ENCODE peak calls at places on chromosome 20, in five cellular contexts. One of them, this sample, is unnamed.

GRCh38 chr20:47413189-47413588 is 56.7 kb upstream of the ZMYND8 start:
- DNase-seq in stimulated activated CD4-positive, alpha-beta T cell treated with anti-CD3 and anti-CD28 coated beads, Interleukin-2, amount 100 ng/mL, for 4 hours: no peak
- DNase-seq in GM23338: no peak
- DNase-seq in COR-L47: no peak
- DNase-seq in pancreas: no peak
- DNase-seq in this sample: no peak

GRCh38 chr20:45405566-45406259 is 2.4 kb upstream of the DBNDD2 start:
- DNase-seq in stimulated activated CD4-positive, alpha-beta T cell treated with anti-CD3 and anti-CD28 coated beads, Interleukin-2, amount 100 ng/mL, for 4 hours: no peak
- DNase-seq in GM23338: peak
- DNase-seq in COR-L47: no peak
- DNase-seq in pancreas: no peak
- DNase-seq in this sample: no peak

GRCh38 chr20:5949943-5950270 is 426 bp downstream of the TRMT6 start:
- DNase-seq in stimulated activated CD4-positive, alpha-beta T cell treated with anti-CD3 and anti-CD28 coated beads, Interleukin-2, amount 100 ng/mL, for 4 hours: no peak
- DNase-seq in GM23338: no peak
- DNase-seq in COR-L47: no peak
- DNase-seq in pancreas: no peak
- DNase-seq in this sample: no peak

GRCh38 chr20:23019403-23019802 is 15.7 kb upstream of the SSTR4 start:
- DNase-seq in stimulated activated CD4-positive, alpha-beta T cell treated with anti-CD3 and anti-CD28 coated beads, Interleukin-2, amount 100 ng/mL, for 4 hours: no peak
- DNase-seq in GM23338: no peak
- DNase-seq in COR-L47: no peak
- DNase-seq in pancreas: no peak
- DNase-seq in this sample: no peak

GRCh38 chr20:8744228-8744844 is 324.6 kb upstream of the PLCB4 start:
- DNase-seq in stimulated activated CD4-positive, alpha-beta T cell treated with anti-CD3 and anti-CD28 coated beads, Interleukin-2, amount 100 ng/mL, for 4 hours: no peak
- DNase-seq in GM23338: no peak
- DNase-seq in COR-L47: no peak
- DNase-seq in pancreas: no peak
- DNase-seq in this sample: no peak

GRCh38 chr20:3276400-3277015 is 37.5 kb upstream of the SLC4A11 start:
- DNase-seq in stimulated activated CD4-positive, alpha-beta T cell treated with anti-CD3 and anti-CD28 coated beads, Interleukin-2, amount 100 ng/mL, for 4 hours: no peak
- DNase-seq in GM23338: peak
- DNase-seq in COR-L47: peak
- DNase-seq in pancreas: no peak
- DNase-seq in this sample: no peak

GRCh38 chr20:35595456-35595855 is 20.2 kb upstream of the SPAG4 start:
- DNase-seq in stimulated activated CD4-positive, alpha-beta T cell treated with anti-CD3 and anti-CD28 coated beads, Interleukin-2, amount 100 ng/mL, for 4 hours: no peak
- DNase-seq in GM23338: no peak
- DNase-seq in COR-L47: no peak
- DNase-seq in pancreas: no peak
- DNase-seq in this sample: no peak

GRCh38 chr20:8156603-8157079 is 24.6 kb downstream of the PLCB1 start:
- DNase-seq in stimulated activated CD4-positive, alpha-beta T cell treated with anti-CD3 and anti-CD28 coated beads, Interleukin-2, amount 100 ng/mL, for 4 hours: no peak
- DNase-seq in GM23338: no peak
- DNase-seq in COR-L47: peak
- DNase-seq in pancreas: no peak
- DNase-seq in this sample: no peak

GRCh38 chr20:63342561-63343459 is 18.3 kb downstream of the CHRNA4 start:
- DNase-seq in stimulated activated CD4-positive, alpha-beta T cell treated with anti-CD3 and anti-CD28 coated beads, Interleukin-2, amount 100 ng/mL, for 4 hours: no peak
- DNase-seq in GM23338: no peak
- DNase-seq in COR-L47: peak
- DNase-seq in pancreas: no peak
- DNase-seq in this sample: no peak

GRCh38 chr20:36391456-36391855 is 85.3 kb downstream of the DLGAP4 start:
- DNase-seq in stimulated activated CD4-positive, alpha-beta T cell treated with anti-CD3 and anti-CD28 coated beads, Interleukin-2, amount 100 ng/mL, for 4 hours: no peak
- DNase-seq in GM23338: peak
- DNase-seq in COR-L47: no peak
- DNase-seq in pancreas: no peak
- DNase-seq in this sample: no peak

GRCh38 chr20:16393836-16394235 is 179.4 kb downstream of the KIF16B start:
- DNase-seq in stimulated activated CD4-positive, alpha-beta T cell treated with anti-CD3 and anti-CD28 coated beads, Interleukin-2, amount 100 ng/mL, for 4 hours: no peak
- DNase-seq in GM23338: no peak
- DNase-seq in COR-L47: no peak
- DNase-seq in pancreas: no peak
- DNase-seq in this sample: no peak

GRCh38 chr20:58700121-58700780 is 7.7 kb downstream of the NPEPL1 start:
- DNase-seq in stimulated activated CD4-positive, alpha-beta T cell treated with anti-CD3 and anti-CD28 coated beads, Interleukin-2, amount 100 ng/mL, for 4 hours: no peak
- DNase-seq in GM23338: no peak
- DNase-seq in COR-L47: no peak
- DNase-seq in pancreas: no peak
- DNase-seq in this sample: no peak

GRCh38 chr20:32358632-32358882 is 426 bp downstream of the ASXL1 start:
- DNase-seq in stimulated activated CD4-positive, alpha-beta T cell treated with anti-CD3 and anti-CD28 coated beads, Interleukin-2, amount 100 ng/mL, for 4 hours: no peak
- DNase-seq in GM23338: no peak
- DNase-seq in COR-L47: no peak
- DNase-seq in pancreas: no peak
- DNase-seq in this sample: no peak

GRCh38 chr20:33647603-33648395 is 14.3 kb upstream of the C20orf144 start:
- DNase-seq in stimulated activated CD4-positive, alpha-beta T cell treated with anti-CD3 and anti-CD28 coated beads, Interleukin-2, amount 100 ng/mL, for 4 hours: no peak
- DNase-seq in GM23338: no peak
- DNase-seq in COR-L47: no peak
- DNase-seq in pancreas: no peak
- DNase-seq in this sample: no peak

GRCh38 chr20:48397689-48398005 is 430.2 kb downstream of the PREX1 start:
- DNase-seq in stimulated activated CD4-positive, alpha-beta T cell treated with anti-CD3 and anti-CD28 coated beads, Interleukin-2, amount 100 ng/mL, for 4 hours: no peak
- DNase-seq in GM23338: no peak
- DNase-seq in COR-L47: no peak
- DNase-seq in pancreas: no peak
- DNase-seq in this sample: no peak

GRCh38 chr20:44027686-44028340 is 113.2 kb downstream of the TOX2 start:
- DNase-seq in stimulated activated CD4-positive, alpha-beta T cell treated with anti-CD3 and anti-CD28 coated beads, Interleukin-2, amount 100 ng/mL, for 4 hours: no peak
- DNase-seq in GM23338: no peak
- DNase-seq in COR-L47: no peak
- DNase-seq in pancreas: no peak
- DNase-seq in this sample: peak

GRCh38 chr20:33811763-33812672 is 870 bp downstream of the CHMP4B start:
- DNase-seq in stimulated activated CD4-positive, alpha-beta T cell treated with anti-CD3 and anti-CD28 coated beads, Interleukin-2, amount 100 ng/mL, for 4 hours: peak
- DNase-seq in GM23338: peak
- DNase-seq in COR-L47: no peak
- DNase-seq in pancreas: peak
- DNase-seq in this sample: peak